ENCODE peak calls at places on chromosomes 11 and 22, in eight cellular contexts. I is stomach, Y is sigmoid colon, R is HCT116, X is brain microvascular endothelial cell, K is pancreas, J is neural progenitor cell, W is cardiac muscle cell. Z is an unnamed sample.

GRCh38 chr11:111631666-111632039 is 29.4 kb downstream of the SIK2 start:
- DNase-seq in R (no peak), K (no peak), W (peak; percentile 74), J (no peak), X (peak; percentile 56), Y (no peak), I (no peak), Z (peak; percentile 44)

GRCh38 chr22:45280583-45280972 is 4.2 kb upstream of the UPK3A start:
- DNase-seq in W (no peak), Y (no peak), R (no peak), K (no peak), I (no peak), X (no peak), J (no peak), Z (no peak)

GRCh38 chr22:36144886-36145541 is 15.5 kb downstream of the APOL3 start:
- DNase-seq in W (peak; percentile 88), Y (peak; percentile 89), I (peak; percentile 70), X (peak; percentile 61), J (peak; percentile 72), R (peak; percentile 13), K (peak; percentile 49), Z (peak; percentile 25)

GRCh38 chr11:77332259-77332658 is 30.8 kb upstream of the GDPD4 start:
- DNase-seq in Y (no peak), W (no peak), K (no peak), R (no peak), I (no peak), J (no peak), X (no peak), Z (no peak)

GRCh38 chr11:107179829-107180228 is 161.6 kb upstream of the GUCY1A2 start:
- DNase-seq in Y (no peak), K (no peak), R (no peak), J (no peak), I (no peak), X (no peak), W (no peak), Z (no peak)

GRCh38 chr22:30302810-30303138 is 13.5 kb upstream of the CASTOR1 start:
- DNase-seq in J (no peak), R (no peak), I (no peak), W (no peak), K (no peak), Y (no peak), X (no peak), Z (no peak)

GRCh38 chr11:7671807-7672206 is 1.5 kb downstream of the CYB5R2 start:
- DNase-seq in W (no peak), I (no peak), R (no peak), X (no peak), J (no peak), Y (no peak), K (no peak), Z (no peak)

GRCh38 chr22:35622132-35622913 is 5.2 kb upstream of the MB start:
- DNase-seq in Y (peak; percentile 88), I (peak; percentile 46), R (no peak), K (peak; percentile 78), W (no peak), X (no peak), J (peak; percentile 66), Z (no peak)

GRCh38 chr11:58011771-58012170 is 11.9 kb upstream of the OR9Q1 start:
- DNase-seq in K (no peak), R (no peak), J (no peak), X (no peak), Y (peak; percentile 29), I (no peak), W (no peak), Z (no peak)

GRCh38 chr11:100888836-100889235 is 201.7 kb downstream of the ARHGAP42 start:
- DNase-seq in I (no peak), W (no peak), K (no peak), Y (no peak), R (no peak), X (no peak), J (no peak), Z (no peak)

GRCh38 chr11:95140397-95141030 is 50.9 kb downstream of the ENDOD1 start:
- DNase-seq in R (no peak), X (peak; percentile 87), W (peak; percentile 73), I (no peak), Y (no peak), J (no peak), K (no peak), Z (no peak)

GRCh38 chr11:102680945-102681344 is 24.6 kb downstream of the MMP27 start:
- DNase-seq in K (no peak), I (no peak), J (no peak), W (peak; percentile 16), Y (peak; percentile 82), R (no peak), X (no peak), Z (no peak)

GRCh38 chr11:131859811-131860210 is 489.4 kb downstream of the NTM start:
- DNase-seq in I (no peak), J (no peak), W (peak; percentile 71), K (no peak), Y (no peak), R (no peak), X (peak; percentile 87), Z (no peak)

GRCh38 chr11:93648168-93648567 is 13.3 kb upstream of the CEP295 start:
- DNase-seq in W (peak; percentile 36), Y (no peak), I (no peak), J (peak; percentile 53), K (no peak), R (no peak), X (peak; percentile 16), Z (no peak)

GRCh38 chr11:71418643-71419042 is 29.6 kb downstream of the DHCR7 start:
- DNase-seq in W (no peak), I (no peak), J (no peak), R (no peak), K (no peak), X (no peak), Y (no peak), Z (no peak)

GRCh38 chr11:121035823-121036222 is 11.9 kb downstream of the TBCEL start:
- DNase-seq in K (no peak), W (peak; percentile 54), J (no peak), R (no peak), Y (no peak), I (no peak), X (no peak), Z (no peak)

GRCh38 chr11:62431171-62431895 is 12.5 kb downstream of the SCGB1A1 start:
- DNase-seq in R (no peak), X (peak; percentile 16), J (no peak), W (peak; percentile 41), I (no peak), K (no peak), Y (no peak), Z (no peak)

GRCh38 chr11:24793479-24793878 is 296.6 kb downstream of the LUZP2 start:
- DNase-seq in I (no peak), K (no peak), R (no peak), J (no peak), Y (no peak), W (peak; percentile 29), X (peak; percentile 4), Z (no peak)

GRCh38 chr22:49009359-49010063 is 818.2 kb downstream of the BRD1 start:
- DNase-seq in W (no peak), Y (no peak), I (peak; percentile 16), X (no peak), K (no peak), R (no peak), J (no peak), Z (no peak)

GRCh38 chr22:44045171-44045570 is 21.1 kb downstream of the PARVB start:
- DNase-seq in R (no peak), W (no peak), J (no peak), X (no peak), I (no peak), Y (no peak), K (no peak), Z (no peak)

GRCh38 chr22:44033689-44034088 is 9.6 kb downstream of the PARVB start:
- DNase-seq in Y (no peak), I (no peak), J (no peak), W (peak; percentile 19), K (no peak), X (peak; percentile 53), R (no peak), Z (no peak)

GRCh38 chr22:44042822-44043221 is 18.7 kb downstream of the PARVB start:
- DNase-seq in R (no peak), K (no peak), W (no peak), J (no peak), X (no peak), I (no peak), Y (no peak), Z (no peak)

GRCh38 chr22:44037519-44038370 is 13.6 kb downstream of the PARVB start:
- DNase-seq in R (peak; percentile 69), J (no peak), K (no peak), I (no peak), W (peak; percentile 82), Y (peak; percentile 85), X (peak; percentile 90), Z (peak; percentile 84)

GRCh38 chr22:44039566-44040171 is 15.6 kb downstream of the PARVB start:
- DNase-seq in Y (no peak), R (no peak), X (no peak), W (no peak), I (no peak), J (no peak), K (no peak), Z (no peak)
- H3K27ac ChIP-seq in Y (no peak overlapping the region), R (no peak overlapping the region), X (no peak overlapping the region), W (no peak overlapping the region), I (no peak overlapping the region), J (no peak overlapping the region), K (no peak overlapping the region), Z (no peak overlapping the region)

DNA sequence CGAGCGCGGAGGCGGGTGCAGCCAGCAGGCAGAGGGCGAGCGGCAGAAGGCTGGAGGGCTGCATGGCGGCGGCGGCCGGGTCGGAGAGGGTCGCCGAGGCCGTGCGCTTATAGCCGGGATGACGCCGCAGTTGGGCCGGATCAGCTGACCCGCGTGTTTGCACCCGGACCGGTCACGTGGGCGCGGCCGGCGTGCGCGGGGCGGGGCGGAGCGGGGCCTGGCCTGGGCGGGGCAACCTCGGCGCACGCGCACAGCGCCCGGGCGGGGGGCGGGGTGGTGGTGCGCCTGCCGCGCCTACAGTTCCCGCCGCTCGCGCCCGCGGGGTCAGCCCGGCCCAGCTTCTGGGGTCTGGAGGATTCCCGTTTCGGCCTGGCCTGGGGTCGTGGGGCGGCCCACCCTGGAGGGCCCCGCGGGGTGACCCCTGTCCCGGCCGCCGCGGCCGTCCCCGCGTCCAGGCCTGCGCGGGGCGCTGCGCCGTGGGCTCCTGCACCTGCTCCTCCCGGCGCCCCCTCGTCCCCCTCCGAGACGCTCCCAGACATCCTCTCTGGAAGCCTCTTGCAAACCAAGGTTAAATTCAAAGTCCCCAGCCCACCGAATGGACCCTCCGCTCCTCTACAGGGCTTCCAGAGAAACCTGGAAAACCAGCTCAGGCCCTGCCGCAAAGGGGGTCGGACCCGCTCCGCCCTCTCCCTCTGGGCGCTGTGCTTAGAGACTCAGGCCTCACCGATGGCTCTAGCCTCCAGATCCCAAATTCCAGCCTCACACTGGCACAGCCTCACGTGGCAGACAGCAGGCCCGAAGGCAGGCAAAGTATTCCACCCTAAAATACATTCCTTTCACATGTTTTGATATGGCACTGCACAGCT is at the start of gene CTSD:
- DNase-seq in I (peak; percentile 94), Y (peak; percentile 94), W (peak; percentile 87), K (peak; percentile 94), X (peak; percentile 63), J (peak; percentile 93), R (peak; percentile 27), Z (peak; percentile 94)
- TF ChIP-seq CTCF in I (no peak), Y (no peak), W (peak; percentile 13), K (no peak), X (no peak), J (peak; percentile 13), R (no peak), Z (no peak)

GRCh38 chr11:914747-915493 is 4.3 kb upstream of the CHID1 start:
- DNase-seq in J (no peak), I (peak; percentile 50), R (no peak), W (no peak), Y (peak; percentile 87), K (no peak), X (no peak), Z (no peak)
- H3K27ac ChIP-seq in J (no peak overlapping the region), I (peak overlapping the region; percentile 44), R (no peak overlapping the region), W (no peak overlapping the region), Y (peak overlapping the region; percentile 27), K (peak overlapping the region; percentile 18), X (no peak overlapping the region), Z (no peak overlapping the region)

GRCh38 chr22:43393132-43393844 is 18.5 kb upstream of the MPPED1 start:
- DNase-seq in J (peak; percentile 40), W (no peak), R (no peak), Y (no peak), I (no peak), X (no peak), K (no peak), Z (no peak)
- TF ChIP-seq CTCF in J (no peak), W (no peak), R (no peak), Y (no peak), I (no peak), X (no peak), K (no peak), Z (no peak)

Z was measured in RWPE1.